ENCODE peak calls at places on chromosomes 5 and 9, in nine cellular contexts. One of them, this sample, is unnamed.
A peak's percentile ranks its signal among the peaks of the same experiment; 100 is the strongest.

GRCh38 chr5:135392256-135392655 is 6.8 kb downstream of the MACROH2A1 start:
- DNase-seq in endodermal cell: no peak
- DNase-seq in spleen: no peak
- DNase-seq in ovary: no peak
- DNase-seq in tibial nerve: no peak
- DNase-seq in lower lobe of right lung: no peak
- DNase-seq in fibroblast of lung: peak; percentile 94
- DNase-seq in right atrium auricular region: no peak
- DNase-seq in CD8-positive, alpha-beta T cell: no peak
- DNase-seq in this sample: no peak

GRCh38 chr9:1373445-1373844 is 323.3 kb downstream of the DMRT2 start:
- DNase-seq in fibroblast of lung: no peak
- DNase-seq in CD8-positive, alpha-beta T cell: no peak
- DNase-seq in right atrium auricular region: no peak
- DNase-seq in ovary: no peak
- DNase-seq in tibial nerve: no peak
- DNase-seq in endodermal cell: no peak
- DNase-seq in lower lobe of right lung: no peak
- DNase-seq in spleen: no peak
- DNase-seq in this sample: no peak

GRCh38 chr9:126965541-126966428 is 51.2 kb downstream of the RALGPS1 start:
- DNase-seq in spleen: no peak
- DNase-seq in lower lobe of right lung: no peak
- DNase-seq in fibroblast of lung: peak; percentile 39
- DNase-seq in tibial nerve: peak; percentile 55
- DNase-seq in right atrium auricular region: no peak
- DNase-seq in CD8-positive, alpha-beta T cell: peak; percentile 69
- DNase-seq in ovary: peak; percentile 52
- DNase-seq in endodermal cell: peak; percentile 86
- DNase-seq in this sample: peak; percentile 55

GRCh38 chr9:134010774-134011173 is 14.5 kb upstream of the BRD3OS start:
- DNase-seq in right atrium auricular region: no peak
- DNase-seq in tibial nerve: no peak
- DNase-seq in lower lobe of right lung: no peak
- DNase-seq in spleen: peak; percentile 39
- DNase-seq in fibroblast of lung: peak; percentile 40
- DNase-seq in endodermal cell: no peak
- DNase-seq in ovary: no peak
- DNase-seq in CD8-positive, alpha-beta T cell: no peak
- DNase-seq in this sample: no peak

GRCh38 chr5:123696948-123697347 is 185.0 kb downstream of the CSNK1G3 start:
- DNase-seq in fibroblast of lung: no peak
- DNase-seq in tibial nerve: no peak
- DNase-seq in CD8-positive, alpha-beta T cell: no peak
- DNase-seq in spleen: no peak
- DNase-seq in lower lobe of right lung: no peak
- DNase-seq in ovary: no peak
- DNase-seq in endodermal cell: no peak
- DNase-seq in right atrium auricular region: peak; percentile 65
- DNase-seq in this sample: peak; percentile 55

GRCh38 chr9:125121156-125121555 is 22.2 kb downstream of the SCAI start:
- DNase-seq in fibroblast of lung: peak; percentile 49
- DNase-seq in endodermal cell: no peak
- DNase-seq in tibial nerve: no peak
- DNase-seq in right atrium auricular region: no peak
- DNase-seq in CD8-positive, alpha-beta T cell: no peak
- DNase-seq in ovary: no peak
- DNase-seq in spleen: no peak
- DNase-seq in lower lobe of right lung: no peak
- DNase-seq in this sample: no peak

GRCh38 chr5:42360061-42360460 is 63.2 kb upstream of the GHR start:
- DNase-seq in ovary: no peak
- DNase-seq in tibial nerve: no peak
- DNase-seq in right atrium auricular region: no peak
- DNase-seq in CD8-positive, alpha-beta T cell: no peak
- DNase-seq in fibroblast of lung: peak; percentile 2
- DNase-seq in lower lobe of right lung: no peak
- DNase-seq in spleen: no peak
- DNase-seq in endodermal cell: no peak
- DNase-seq in this sample: no peak

GRCh38 chr9:125189011-125189360 is 617 bp downstream of the PPP6C start:
- DNase-seq in fibroblast of lung: no peak
- DNase-seq in CD8-positive, alpha-beta T cell: peak; percentile 59
- DNase-seq in tibial nerve: no peak
- DNase-seq in right atrium auricular region: no peak
- DNase-seq in endodermal cell: peak; percentile 73
- DNase-seq in spleen: peak; percentile 91
- DNase-seq in ovary: no peak
- DNase-seq in lower lobe of right lung: peak; percentile 65
- DNase-seq in this sample: no peak

GRCh38 chr9:134405527-134405926 is 79.3 kb downstream of the RXRA start:
- DNase-seq in spleen: peak; percentile 93
- DNase-seq in right atrium auricular region: no peak
- DNase-seq in endodermal cell: no peak
- DNase-seq in fibroblast of lung: no peak
- DNase-seq in tibial nerve: no peak
- DNase-seq in lower lobe of right lung: peak; percentile 78
- DNase-seq in CD8-positive, alpha-beta T cell: no peak
- DNase-seq in ovary: no peak
- DNase-seq in this sample: no peak

GRCh38 chr5:2020730-2021129 is 138.0 kb upstream of the IRX4 start:
- DNase-seq in ovary: no peak
- DNase-seq in CD8-positive, alpha-beta T cell: no peak
- DNase-seq in tibial nerve: no peak
- DNase-seq in fibroblast of lung: no peak
- DNase-seq in spleen: no peak
- DNase-seq in lower lobe of right lung: no peak
- DNase-seq in right atrium auricular region: no peak
- DNase-seq in endodermal cell: peak; percentile 23
- DNase-seq in this sample: no peak

GRCh38 chr5:80481019-80481893 is 6.6 kb upstream of the FAM151B start:
- DNase-seq in ovary: no peak
- DNase-seq in lower lobe of right lung: no peak
- DNase-seq in endodermal cell: peak; percentile 66
- DNase-seq in CD8-positive, alpha-beta T cell: no peak
- DNase-seq in fibroblast of lung: peak; percentile 49
- DNase-seq in right atrium auricular region: no peak
- DNase-seq in tibial nerve: no peak
- DNase-seq in spleen: no peak
- DNase-seq in this sample: peak; percentile 67

GRCh38 chr9:12775373-12775962 is 648 bp downstream of the LURAP1L start:
- DNase-seq in spleen: no peak
- DNase-seq in endodermal cell: no peak
- DNase-seq in right atrium auricular region: no peak
- DNase-seq in lower lobe of right lung: peak; percentile 42
- DNase-seq in fibroblast of lung: peak; percentile 25
- DNase-seq in tibial nerve: no peak
- DNase-seq in CD8-positive, alpha-beta T cell: no peak
- DNase-seq in ovary: peak; percentile 52
- DNase-seq in this sample: no peak

GRCh38 chr9:125538092-125538473 is 168.9 kb downstream of the MAPKAP1 start:
- DNase-seq in fibroblast of lung: peak; percentile 95
- DNase-seq in right atrium auricular region: no peak
- DNase-seq in ovary: no peak
- DNase-seq in endodermal cell: no peak
- DNase-seq in tibial nerve: no peak
- DNase-seq in CD8-positive, alpha-beta T cell: no peak
- DNase-seq in spleen: no peak
- DNase-seq in lower lobe of right lung: no peak
- DNase-seq in this sample: no peak

GRCh38 chr9:37417857-37418618 is 4.5 kb upstream of the GRHPR start:
- DNase-seq in tibial nerve: no peak
- DNase-seq in fibroblast of lung: no peak
- DNase-seq in endodermal cell: no peak
- DNase-seq in ovary: no peak
- DNase-seq in right atrium auricular region: no peak
- DNase-seq in lower lobe of right lung: no peak
- DNase-seq in CD8-positive, alpha-beta T cell: no peak
- DNase-seq in spleen: peak; percentile 63
- DNase-seq in this sample: no peak

GRCh38 chr5:150137168-150137957 is 18.3 kb downstream of the PDGFRB start:
- DNase-seq in tibial nerve: no peak
- DNase-seq in right atrium auricular region: no peak
- DNase-seq in fibroblast of lung: peak; percentile 79
- DNase-seq in lower lobe of right lung: no peak
- DNase-seq in CD8-positive, alpha-beta T cell: no peak
- DNase-seq in endodermal cell: peak; percentile 94
- DNase-seq in ovary: no peak
- DNase-seq in spleen: no peak
- DNase-seq in this sample: no peak

GRCh38 chr5:60823574-60823973 is 20.5 kb downstream of the ELOVL7 start:
- DNase-seq in tibial nerve: no peak
- DNase-seq in ovary: no peak
- DNase-seq in lower lobe of right lung: no peak
- DNase-seq in spleen: no peak
- DNase-seq in right atrium auricular region: no peak
- DNase-seq in endodermal cell: no peak
- DNase-seq in CD8-positive, alpha-beta T cell: no peak
- DNase-seq in fibroblast of lung: no peak
- DNase-seq in this sample: no peak

GRCh38 chr9:138009016-138009415 is 131.4 kb downstream of the CACNA1B start:
- DNase-seq in spleen: peak; percentile 35
- DNase-seq in CD8-positive, alpha-beta T cell: no peak
- DNase-seq in lower lobe of right lung: no peak
- DNase-seq in ovary: no peak
- DNase-seq in endodermal cell: peak; percentile 32
- DNase-seq in tibial nerve: no peak
- DNase-seq in fibroblast of lung: no peak
- DNase-seq in right atrium auricular region: peak; percentile 34
- DNase-seq in this sample: no peak

GRCh38 chr5:73263001-73263710 is 90.2 kb downstream of the TMEM174 start:
- DNase-seq in right atrium auricular region: no peak
- DNase-seq in fibroblast of lung: peak; percentile 14
- DNase-seq in lower lobe of right lung: no peak
- DNase-seq in endodermal cell: no peak
- DNase-seq in tibial nerve: no peak
- DNase-seq in CD8-positive, alpha-beta T cell: no peak
- DNase-seq in spleen: no peak
- DNase-seq in ovary: no peak
- DNase-seq in this sample: no peak

GRCh38 chr5:93583799-93584530 is 943 bp downstream of the NR2F1 start:
- DNase-seq in spleen: peak; percentile 88
- DNase-seq in CD8-positive, alpha-beta T cell: peak; percentile 51
- DNase-seq in tibial nerve: no peak
- DNase-seq in right atrium auricular region: peak; percentile 58
- DNase-seq in endodermal cell: peak; percentile 81
- DNase-seq in fibroblast of lung: peak; percentile 63
- DNase-seq in lower lobe of right lung: peak; percentile 55
- DNase-seq in ovary: peak; percentile 75
- DNase-seq in this sample: no peak

DNA sequence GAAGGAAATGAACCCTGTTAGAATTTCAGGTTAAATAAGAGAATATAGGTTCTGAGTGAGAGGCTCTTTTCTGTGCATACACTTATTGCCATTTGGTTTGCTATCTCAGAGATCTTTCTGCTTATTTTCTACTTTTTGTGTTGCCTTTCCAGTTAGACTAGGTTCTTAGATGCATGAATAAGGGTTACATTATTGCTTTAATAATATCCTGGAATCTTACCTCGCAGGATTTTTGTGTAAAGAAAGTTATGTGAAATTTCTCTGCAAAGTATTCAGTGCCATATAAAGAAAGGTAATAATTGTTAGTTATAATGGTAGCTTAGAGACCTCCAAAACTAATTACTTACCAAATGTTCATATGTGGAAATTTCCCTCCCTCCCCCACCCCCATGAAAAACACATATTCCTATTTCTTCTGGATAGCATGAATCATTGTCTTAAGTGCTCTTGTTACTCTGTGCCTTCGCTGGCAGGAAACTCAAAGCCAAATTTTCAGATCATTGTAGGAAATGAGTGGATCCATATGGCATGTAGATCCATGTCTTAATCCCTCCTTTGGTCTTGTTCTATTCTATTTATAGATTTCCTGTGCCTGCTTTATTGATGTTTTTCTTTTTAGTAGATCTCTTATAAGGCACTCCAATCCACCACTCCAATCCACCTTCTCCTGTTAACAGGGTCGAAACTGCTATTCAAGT is 2.7 kb upstream of the APBA1 start:
- DNase-seq in fibroblast of lung: peak; percentile 94
- DNase-seq in tibial nerve: no peak
- DNase-seq in spleen: no peak
- DNase-seq in lower lobe of right lung: no peak
- DNase-seq in right atrium auricular region: no peak
- DNase-seq in endodermal cell: no peak
- DNase-seq in ovary: no peak
- DNase-seq in CD8-positive, alpha-beta T cell: no peak
- DNase-seq in this sample: no peak
- H3K36me3 ChIP-seq in fibroblast of lung: no peaks in the 10 kb centered on the region
- H3K36me3 ChIP-seq in tibial nerve: no peaks in the 10 kb centered on the region
- H3K36me3 ChIP-seq in spleen: no peaks in the 10 kb centered on the region
- H3K36me3 ChIP-seq in lower lobe of right lung: no peaks in the 10 kb centered on the region
- H3K36me3 ChIP-seq in right atrium auricular region: no peaks in the 10 kb centered on the region
- H3K36me3 ChIP-seq in endodermal cell: no peaks in the 10 kb centered on the region
- H3K36me3 ChIP-seq in ovary: no peaks in the 10 kb centered on the region
- H3K36me3 ChIP-seq in CD8-positive, alpha-beta T cell: no peaks in the 10 kb centered on the region
- H3K36me3 ChIP-seq in this sample: no peaks in the 10 kb centered on the region

GRCh38 chr9:98083059-98083458 is 26.5 kb downstream of the NANS start:
- DNase-seq in right atrium auricular region: no peak
- DNase-seq in lower lobe of right lung: no peak
- DNase-seq in tibial nerve: no peak
- DNase-seq in ovary: no peak
- DNase-seq in fibroblast of lung: no peak
- DNase-seq in CD8-positive, alpha-beta T cell: no peak
- DNase-seq in endodermal cell: no peak
- DNase-seq in spleen: no peak
- DNase-seq in this sample: no peak
- H3K36me3 ChIP-seq in right atrium auricular region: peaks cover 29% of the 10 kb centered on the region
- H3K36me3 ChIP-seq in lower lobe of right lung: peaks cover 90% of the 10 kb centered on the region
- H3K36me3 ChIP-seq in tibial nerve: peaks cover 75% of the 10 kb centered on the region
- H3K36me3 ChIP-seq in ovary: no peaks in the 10 kb centered on the region
- H3K36me3 ChIP-seq in fibroblast of lung: peaks cover 7% of the 10 kb centered on the region
- H3K36me3 ChIP-seq in CD8-positive, alpha-beta T cell: peaks cover 27% of the 10 kb centered on the region
- H3K36me3 ChIP-seq in endodermal cell: peaks cover 54% of the 10 kb centered on the region
- H3K36me3 ChIP-seq in spleen: peaks cover 34% of the 10 kb centered on the region
- H3K36me3 ChIP-seq in this sample: peaks cover 4% of the 10 kb centered on the region

DNA sequence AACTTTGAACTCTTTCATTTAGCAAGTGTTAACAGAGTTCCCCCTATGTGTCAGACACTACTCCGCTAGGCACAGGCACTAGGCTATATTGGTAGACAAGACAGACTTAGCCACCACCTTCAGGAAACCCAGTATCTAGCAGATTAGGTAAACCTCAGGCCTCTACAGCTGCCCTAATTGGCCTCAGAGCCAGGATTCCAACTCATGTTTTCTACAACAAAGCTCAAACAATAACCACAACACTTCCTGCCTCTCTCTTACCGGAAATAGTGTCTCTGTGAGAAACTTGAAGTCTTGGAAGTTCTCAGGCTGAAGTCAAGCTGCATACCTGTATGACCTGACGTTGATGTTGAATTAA is 116.6 kb upstream of the SLC44A1 start:
- DNase-seq in tibial nerve: no peak
- DNase-seq in CD8-positive, alpha-beta T cell: peak; percentile 70
- DNase-seq in right atrium auricular region: no peak
- DNase-seq in spleen: no peak
- DNase-seq in endodermal cell: no peak
- DNase-seq in fibroblast of lung: peak; percentile 80
- DNase-seq in ovary: no peak
- DNase-seq in lower lobe of right lung: no peak
- DNase-seq in this sample: no peak
- H3K36me3 ChIP-seq in tibial nerve: no peaks in the 10 kb centered on the region
- H3K36me3 ChIP-seq in CD8-positive, alpha-beta T cell: no peaks in the 10 kb centered on the region
- H3K36me3 ChIP-seq in right atrium auricular region: no peaks in the 10 kb centered on the region
- H3K36me3 ChIP-seq in spleen: no peaks in the 10 kb centered on the region
- H3K36me3 ChIP-seq in endodermal cell: no peaks in the 10 kb centered on the region
- H3K36me3 ChIP-seq in fibroblast of lung: no peaks in the 10 kb centered on the region
- H3K36me3 ChIP-seq in ovary: no peaks in the 10 kb centered on the region
- H3K36me3 ChIP-seq in lower lobe of right lung: no peaks in the 10 kb centered on the region
- H3K36me3 ChIP-seq in this sample: no peaks in the 10 kb centered on the region

GRCh38 chr5:914174-914573 is 21.5 kb downstream of the TRIP13 start:
- DNase-seq in CD8-positive, alpha-beta T cell: no peak
- DNase-seq in tibial nerve: no peak
- DNase-seq in right atrium auricular region: no peak
- DNase-seq in lower lobe of right lung: no peak
- DNase-seq in fibroblast of lung: no peak
- DNase-seq in ovary: no peak
- DNase-seq in endodermal cell: peak; percentile 19
- DNase-seq in spleen: no peak
- DNase-seq in this sample: no peak
- H3K36me3 ChIP-seq in CD8-positive, alpha-beta T cell: no peaks in the 10 kb centered on the region
- H3K36me3 ChIP-seq in tibial nerve: peaks cover 19% of the 10 kb centered on the region
- H3K36me3 ChIP-seq in right atrium auricular region: no peaks in the 10 kb centered on the region
- H3K36me3 ChIP-seq in lower lobe of right lung: no peaks in the 10 kb centered on the region
- H3K36me3 ChIP-seq in fibroblast of lung: peaks cover 13% of the 10 kb centered on the region
- H3K36me3 ChIP-seq in ovary: no peaks in the 10 kb centered on the region
- H3K36me3 ChIP-seq in endodermal cell: peaks cover 80% of the 10 kb centered on the region
- H3K36me3 ChIP-seq in spleen: no peaks in the 10 kb centered on the region
- H3K36me3 ChIP-seq in this sample: no peaks in the 10 kb centered on the region